ENCODE peak calls at places on chromosomes 16 and 17, in eight cellular contexts. E is osteoblast, K is H9, W is GM12878, O is neural progenitor cell, C is dorsolateral prefrontal cortex, Q is HL-60, Z is left ventricle myocardium inferior. U is an unnamed sample.

GRCh38 chr16:51967566-51967965 is 579.4 kb downstream of the TOX3 start:
- DNase-seq in E (no peak), K (no peak), W (no peak), O (no peak), C (no peak), Q (no peak), Z (no peak), U (no peak)

GRCh38 chr16:68374961-68375660 is 64.3 kb downstream of the PRMT7 start:
- DNase-seq in E (peak), K (no peak), W (no peak), O (peak), C (no peak), Q (no peak), Z (no peak), U (no peak)

GRCh38 chr16:30884760-30885159 is 9.1 kb downstream of the BCL7C start:
- DNase-seq in E (peak), K (no peak), W (no peak), O (no peak), C (no peak), Q (no peak), Z (no peak), U (no peak)

GRCh38 chr17:3788200-3788599 is 12.8 kb downstream of the ITGAE start:
- DNase-seq in E (no peak), K (no peak), W (no peak), O (no peak), C (no peak), Q (no peak), Z (no peak), U (no peak)

GRCh38 chr16:89902980-89903379 is 15.7 kb upstream of the MC1R start:
- DNase-seq in E (peak), K (no peak), W (no peak), O (no peak), C (no peak), Q (no peak), Z (no peak), U (no peak)

GRCh38 chr17:17872468-17873345 is 35.9 kb upstream of the SREBF1 start:
- DNase-seq in E (no peak), K (no peak), W (no peak), O (no peak), C (no peak), Q (no peak), Z (no peak), U (no peak)

GRCh38 chr16:83833921-83834320 is 26.1 kb downstream of the HSBP1 start:
- DNase-seq in E (no peak), K (no peak), W (no peak), O (no peak), C (no peak), Q (no peak), Z (no peak), U (no peak)

GRCh38 chr16:89163297-89163696 is 8.3 kb upstream of the CDH15 start:
- DNase-seq in E (no peak), K (no peak), W (no peak), O (no peak), C (no peak), Q (no peak), Z (no peak), U (no peak)

GRCh38 chr16:84839956-84840355 is 20.2 kb downstream of the CRISPLD2 start:
- DNase-seq in E (peak), K (no peak), W (no peak), O (peak), C (no peak), Q (no peak), Z (no peak), U (no peak)

GRCh38 chr17:4199818-4200402 is 56.9 kb downstream of the CYB5D2 start:
- DNase-seq in E (peak), K (peak), W (no peak), O (peak), C (no peak), Q (peak), Z (no peak), U (peak)

GRCh38 chr16:3076577-3076976 is 11.1 kb downstream of the IL32 start:
- DNase-seq in E (no peak), K (no peak), W (no peak), O (no peak), C (no peak), Q (no peak), Z (no peak), U (no peak)

GRCh38 chr17:1611715-1612114 is 16.9 kb downstream of the SLC43A2 start:
- DNase-seq in E (peak), K (no peak), W (no peak), O (no peak), C (no peak), Q (no peak), Z (no peak), U (no peak)

GRCh38 chr17:2394775-2395191 is 6.1 kb downstream of the MNT start:
- DNase-seq in E (no peak), K (peak), W (no peak), O (no peak), C (no peak), Q (no peak), Z (no peak), U (no peak)

GRCh38 chr16:12423151-12423550 is 380.5 kb downstream of the CPPED1 start:
- DNase-seq in E (no peak), K (no peak), W (no peak), O (no peak), C (no peak), Q (no peak), Z (no peak), U (no peak)

GRCh38 chr17:8057691-8058114 is 18.8 kb downstream of the ALOX15B start:
- DNase-seq in E (peak), K (peak), W (peak), O (peak), C (no peak), Q (no peak), Z (no peak), U (peak)

GRCh38 chr16:82888616-82889015 is 261.8 kb downstream of the CDH13 start:
- DNase-seq in E (no peak), K (no peak), W (no peak), O (no peak), C (no peak), Q (no peak), Z (no peak), U (no peak)

GRCh38 chr17:83118071-83118841 is 38.8 kb downstream of the METRNL start:
- DNase-seq in E (peak), K (no peak), W (no peak), O (no peak), C (no peak), Q (no peak), Z (peak), U (no peak)

GRCh38 chr17:8125947-8126305 is 2.0 kb upstream of the HES7 start:
- DNase-seq in E (no peak), K (peak), W (no peak), O (peak), C (no peak), Q (no peak), Z (no peak), U (no peak)

GRCh38 chr17:39002991-39003715 is 36.0 kb upstream of the FBXO47 start:
- DNase-seq in E (peak), K (no peak), W (no peak), O (no peak), C (peak), Q (no peak), Z (peak), U (no peak)

GRCh38 chr17:65750678-65751077 is 189.2 kb upstream of the AXIN2 start:
- DNase-seq in E (peak), K (no peak), W (peak), O (no peak), C (no peak), Q (no peak), Z (peak), U (peak)

GRCh38 chr17:45364531-45365390 is 47.9 kb upstream of the MAP3K14 start:
- DNase-seq in E (peak), K (peak), W (no peak), O (peak), C (no peak), Q (no peak), Z (no peak), U (no peak)

GRCh38 chr16:66926171-66926570 is 836 bp upstream of the RRAD start:
- DNase-seq in E (peak), K (no peak), W (no peak), O (no peak), C (peak), Q (no peak), Z (peak), U (no peak)

GRCh38 chr17:14522795-14523387 is 222.0 kb downstream of the HS3ST3B1 start:
- DNase-seq in E (no peak), K (no peak), W (no peak), O (peak), C (no peak), Q (no peak), Z (no peak), U (no peak)

GRCh38 chr17:73591278-73592078 is 52.8 kb downstream of the SDK2 start:
- DNase-seq in E (peak), K (no peak), W (peak), O (no peak), C (no peak), Q (no peak), Z (no peak), U (no peak)

GRCh38 chr16:79873825-79874224 is 273.3 kb upstream of the MAF start:
- DNase-seq in E (no peak), K (no peak), W (no peak), O (no peak), C (no peak), Q (no peak), Z (no peak), U (no peak)

GRCh38 chr16:49454426-49455180 is 81.0 kb downstream of the C16orf78 start:
- DNase-seq in E (no peak), K (peak), W (no peak), O (no peak), C (no peak), Q (no peak), Z (no peak), U (no peak)

GRCh38 chr16:56851671-56852400 is 13.2 kb upstream of the SLC12A3 start:
- DNase-seq in E (no peak), K (peak), W (no peak), O (peak), C (peak), Q (no peak), Z (no peak), U (no peak)

GRCh38 chr16:87369796-87370719 is 13.5 kb downstream of the FBXO31 start:
- DNase-seq in E (no peak), K (no peak), W (no peak), O (peak), C (no peak), Q (no peak), Z (peak), U (no peak)

GRCh38 chr16:23182675-23183485 is at the start of gene SCNN1G:
- DNase-seq in E (peak), K (peak), W (no peak), O (peak), C (no peak), Q (no peak), Z (peak), U (no peak)

GRCh38 chr16:30445408-30446202 is at the start of gene SEPHS2:
- DNase-seq in E (peak), K (peak), W (peak), O (peak), C (peak), Q (peak), Z (peak), U (peak)

GRCh38 chr17:42670199-42670924 is 6.4 kb downstream of the PLEKHH3 start:
- DNase-seq in E (peak), K (peak), W (no peak), O (peak), C (no peak), Q (no peak), Z (no peak), U (no peak)

GRCh38 chr17:14289162-14289561 is 11.7 kb upstream of the HS3ST3B1 start:
- DNase-seq in E (no peak), K (peak), W (no peak), O (no peak), C (no peak), Q (no peak), Z (no peak), U (peak)

GRCh38 chr16:24609740-24610420 is 70.5 kb downstream of the RBBP6 start:
- DNase-seq in E (peak), K (peak), W (no peak), O (peak), C (peak), Q (no peak), Z (peak), U (peak)

GRCh38 chr17:75587718-75588545 is at the start of gene MYO15B:
- DNase-seq in E (peak), K (peak), W (no peak), O (peak), C (no peak), Q (no peak), Z (peak), U (no peak)

GRCh38 chr16:57960310-57960709 is 10.6 kb downstream of the CNGB1 start:
- DNase-seq in E (peak), K (no peak), W (no peak), O (no peak), C (no peak), Q (no peak), Z (no peak), U (no peak)
- TF ChIP-seq CTCF in E (no peak), K (no peak), W (no peak), O (no peak), C (no peak), Q (no peak), Z (no peak), U (no peak)

GRCh38 chr17:61368049-61368831 is 31.4 kb upstream of the TBX2 start:
- DNase-seq in E (no peak), K (no peak), W (no peak), O (no peak), C (no peak), Q (no peak), Z (no peak), U (no peak)
- TF ChIP-seq CTCF in E (no peak), K (no peak), W (no peak), O (no peak), C (no peak), Q (no peak), Z (no peak), U (no peak)

DNA sequence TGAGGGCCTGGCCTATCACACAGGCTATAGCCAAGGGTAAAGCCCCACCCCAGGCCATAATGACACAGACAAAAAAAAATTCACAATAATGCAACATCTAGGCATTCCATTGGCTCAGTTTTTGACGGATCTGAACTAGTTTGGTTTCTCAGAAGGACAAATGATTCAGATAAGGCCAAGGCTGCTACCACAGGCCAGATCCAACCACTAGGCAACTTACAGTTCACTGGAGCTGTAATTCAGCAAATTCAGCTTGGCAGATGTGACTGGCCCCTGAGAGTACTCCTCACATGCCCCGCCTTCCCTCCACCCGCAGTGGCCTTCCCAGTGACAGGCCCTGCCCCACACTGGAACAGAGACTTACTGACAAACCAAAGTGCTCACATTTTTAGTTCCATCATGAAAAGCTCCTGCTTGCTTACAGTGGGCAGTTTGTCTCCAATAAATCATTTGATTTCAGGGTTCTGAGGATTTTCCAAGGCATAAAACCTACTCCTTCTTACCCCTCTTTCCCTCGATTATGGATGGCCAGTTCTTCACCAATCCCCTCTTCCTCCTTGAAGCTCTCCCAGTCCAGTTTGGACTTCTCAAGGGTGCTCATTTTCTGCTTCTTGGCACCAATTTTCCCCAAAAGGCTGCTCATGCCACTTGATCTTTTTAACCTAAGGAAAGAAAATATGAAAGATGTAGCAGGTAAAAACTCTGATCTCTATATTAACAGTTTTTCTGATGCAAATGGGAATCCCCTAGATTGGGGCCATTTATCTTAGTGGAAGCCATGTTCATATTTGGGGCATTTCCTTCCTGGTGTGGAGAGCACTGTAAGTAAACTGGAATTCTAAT is 53.3 kb upstream of the BCAR1 start:
- DNase-seq in E (peak), K (no peak), W (no peak), O (no peak), C (peak), Q (no peak), Z (peak), U (peak)
- TF ChIP-seq CTCF in E (peak), K (no peak), W (no peak), O (no peak), C (no peak), Q (no peak), Z (no peak), U (no peak)

DNA sequence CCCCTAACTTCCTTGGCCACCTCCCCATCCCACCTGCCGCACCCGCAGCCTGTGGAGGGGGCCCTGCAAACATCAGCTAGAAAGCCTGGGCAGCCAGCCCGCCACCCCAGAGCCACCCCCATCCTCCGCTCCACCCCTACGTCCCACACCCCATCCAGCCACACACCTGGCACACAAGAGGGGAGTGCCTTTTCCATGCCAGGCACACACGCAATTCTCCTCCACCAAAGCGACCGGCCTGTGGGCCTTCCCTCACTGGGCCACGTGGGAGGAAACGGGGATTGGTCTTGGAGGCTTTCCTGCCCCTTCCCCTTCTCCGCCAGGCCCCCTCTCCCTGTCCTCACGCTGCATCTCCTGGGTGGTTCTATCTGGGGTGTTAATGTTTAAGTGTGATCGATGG is 48.7 kb upstream of the TNRC6C start:
- DNase-seq in E (no peak), K (no peak), W (no peak), O (peak), C (no peak), Q (no peak), Z (no peak), U (no peak)
- TF ChIP-seq CTCF in E (no peak), K (no peak), W (no peak), O (no peak), C (no peak), Q (no peak), Z (no peak), U (no peak)

GRCh38 chr16:75251280-75252048 is at the start of gene BCAR1:
- DNase-seq in E (peak), K (peak), W (no peak), O (peak), C (peak), Q (no peak), Z (peak), U (peak)
- TF ChIP-seq CTCF in E (no peak), K (no peak), W (no peak), O (peak), C (peak), Q (no peak), Z (peak), U (peak)

DNA sequence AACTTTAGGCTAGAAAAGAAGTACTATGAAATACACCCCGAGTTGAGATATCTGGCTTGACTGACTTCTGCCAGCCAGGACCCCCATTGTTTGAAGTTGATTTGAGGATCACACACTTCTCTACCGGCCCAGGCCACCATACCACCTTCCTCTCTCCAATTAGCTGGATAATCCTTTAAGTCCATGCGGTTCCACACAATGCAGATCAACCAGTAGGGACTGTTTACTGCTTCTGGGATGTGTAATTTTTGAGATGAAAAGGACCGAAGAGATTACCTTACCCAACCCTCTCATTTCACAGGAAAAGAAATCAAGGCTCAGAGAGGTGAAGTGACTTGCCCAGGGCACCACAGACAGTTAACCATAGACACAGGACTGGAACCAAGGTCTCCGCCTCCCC is 20.5 kb downstream of the ERN1 start:
- DNase-seq in E (no peak), K (peak), W (no peak), O (peak), C (no peak), Q (no peak), Z (no peak), U (no peak)
- TF ChIP-seq CTCF in E (no peak), K (no peak), W (no peak), O (no peak), C (no peak), Q (no peak), Z (no peak), U (no peak)

GRCh38 chr17:10984163-10984562 is 146.3 kb upstream of the PIRT start:
- DNase-seq in E (no peak), K (peak), W (no peak), O (no peak), C (no peak), Q (no peak), Z (no peak), U (no peak)
- TF ChIP-seq CTCF in E (no peak), K (no peak), W (no peak), O (no peak), C (no peak), Q (no peak), Z (no peak), U (no peak)

GRCh38 chr16:1193143-1193824 is 31.8 kb downstream of the TPSG1 start:
- DNase-seq in E (no peak), K (no peak), W (no peak), O (no peak), C (peak), Q (no peak), Z (no peak), U (no peak)

GRCh38 chr16:1194665-1195392 is 30.2 kb downstream of the TPSG1 start:
- DNase-seq in E (peak), K (peak), W (no peak), O (peak), C (no peak), Q (no peak), Z (no peak), U (no peak)

GRCh38 chr16:1192384-1193073 is 32.5 kb downstream of the TPSG1 start:
- DNase-seq in E (no peak), K (no peak), W (no peak), O (no peak), C (no peak), Q (no peak), Z (no peak), U (no peak)

GRCh38 chr16:1195393-1195666 is 29.7 kb downstream of the TPSG1 start:
- DNase-seq in E (no peak), K (no peak), W (no peak), O (no peak), C (no peak), Q (no peak), Z (no peak), U (no peak)

DNA sequence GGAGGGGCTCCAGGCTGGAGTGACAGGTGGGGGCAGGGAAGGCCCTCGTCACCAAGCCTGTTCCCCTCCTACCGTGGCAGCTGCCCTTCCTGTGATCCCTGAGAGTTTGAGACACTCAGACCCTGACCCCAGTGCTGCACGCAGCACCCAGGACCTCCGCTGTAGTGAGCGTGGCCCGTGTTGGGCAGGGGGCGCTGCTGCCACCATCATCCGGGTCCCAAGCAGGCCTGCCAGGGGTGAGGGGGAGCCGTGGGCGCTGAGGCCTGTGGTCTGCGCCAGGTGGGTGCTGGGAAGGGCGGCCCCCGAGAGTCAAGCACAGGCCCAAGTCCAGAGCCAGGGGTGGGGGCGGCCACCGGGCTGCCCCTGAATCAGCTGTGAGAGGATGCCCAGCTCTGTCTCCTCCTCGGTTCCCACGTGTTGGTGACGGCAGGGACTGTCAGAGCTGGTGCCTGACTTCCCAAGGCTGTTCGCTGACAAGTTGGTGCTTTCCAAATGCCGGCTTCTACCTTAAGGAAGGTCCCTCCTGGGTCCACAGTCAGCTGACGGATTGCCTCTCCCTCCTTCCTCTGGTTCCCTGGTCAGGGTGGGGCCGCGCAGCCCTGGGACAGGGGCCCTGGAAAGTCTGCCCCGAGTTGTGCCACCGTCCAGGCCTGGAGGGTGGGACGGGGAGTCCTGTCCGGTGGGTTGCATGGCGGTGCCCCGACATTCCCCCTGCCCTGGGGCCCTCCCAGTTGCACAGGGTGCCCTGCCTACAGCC is 31.1 kb downstream of the TPSG1 start:
- DNase-seq in E (no peak), K (no peak), W (no peak), O (no peak), C (no peak), Q (no peak), Z (no peak), U (no peak)
- TF ChIP-seq CTCF in E (no peak), K (no peak), W (no peak), O (peak), C (no peak), Q (no peak), Z (no peak), U (no peak)

U was measured in bronchial epithelial cell.